ENCODE peak calls at places on chromosomes 12 and 14, in seven cellular contexts. S, R, E, Y, N, P and C are unnamed samples.
A peak's percentile ranks its signal among the peaks of the same experiment; 100 is the strongest.

GRCh38 chr12:50186667-50187066 is 19.5 kb upstream of the CERS5 start:
- DNase-seq in S (peak; percentile 54), R (no peak), E (no peak), Y (no peak), N (no peak), P (no peak), C (no peak)

GRCh38 chr12:130041983-130042812 is 120.1 kb upstream of the FZD10 start:
- DNase-seq in S (no peak), R (peak; percentile 68), E (no peak), Y (no peak), N (peak; percentile 64), P (peak; percentile 33), C (no peak)

GRCh38 chr14:88322505-88323085 is 474 bp downstream of the KCNK10 start:
- DNase-seq in S (no peak), R (no peak), E (no peak), Y (no peak), N (no peak), P (no peak), C (no peak)

GRCh38 chr12:89733579-89734201 is 25.1 kb upstream of the ATP2B1 start:
- DNase-seq in S (peak; percentile 90), R (no peak), E (no peak), Y (no peak), N (no peak), P (no peak), C (no peak)

GRCh38 chr14:104895786-104896642 is 28.7 kb upstream of the PLD4 start:
- DNase-seq in S (no peak), R (no peak), E (peak; percentile 29), Y (peak; percentile 70), N (no peak), P (peak; percentile 33), C (no peak)

GRCh38 chr12:129819391-129819790 is 84.4 kb downstream of the TMEM132D start:
- DNase-seq in S (no peak), R (no peak), E (no peak), Y (no peak), N (no peak), P (no peak), C (no peak)

GRCh38 chr14:55133416-55133815 is 4.4 kb downstream of the LGALS3 start:
- DNase-seq in S (peak; percentile 43), R (no peak), E (no peak), Y (no peak), N (peak; percentile 17), P (no peak), C (no peak)

GRCh38 chr14:81406863-81407262 is 6.7 kb upstream of the STON2 start:
- DNase-seq in S (peak; percentile 1), R (peak; percentile 67), E (no peak), Y (no peak), N (no peak), P (no peak), C (no peak)

GRCh38 chr14:47332099-47332498 is 343.3 kb downstream of the MDGA2 start:
- DNase-seq in S (no peak), R (no peak), E (no peak), Y (no peak), N (no peak), P (no peak), C (no peak)

GRCh38 chr14:47332939-47333338 is 342.5 kb downstream of the MDGA2 start:
- DNase-seq in S (no peak), R (no peak), E (no peak), Y (no peak), N (no peak), P (no peak), C (no peak)
- TF ChIP-seq CTCF in S (no peak), R (peak; percentile 11), E (no peak), Y (no peak), N (no peak), P (no peak), C (no peak)

GRCh38 chr12:45263587-45263986 is 47.7 kb downstream of the ANO6 start:
- DNase-seq in S (no peak), R (no peak), E (no peak), Y (no peak), N (no peak), P (no peak), C (no peak)
- H3K4me1 ChIP-seq in S (peaks cover 9% of the 10 kb centered on the region), R (no peaks in the 10 kb centered on the region), E (no peaks in the 10 kb centered on the region), Y (peaks cover 13% of the 10 kb centered on the region), N (no peaks in the 10 kb centered on the region), P (peaks cover 22% of the 10 kb centered on the region), C (peaks cover 43% of the 10 kb centered on the region)

DNA sequence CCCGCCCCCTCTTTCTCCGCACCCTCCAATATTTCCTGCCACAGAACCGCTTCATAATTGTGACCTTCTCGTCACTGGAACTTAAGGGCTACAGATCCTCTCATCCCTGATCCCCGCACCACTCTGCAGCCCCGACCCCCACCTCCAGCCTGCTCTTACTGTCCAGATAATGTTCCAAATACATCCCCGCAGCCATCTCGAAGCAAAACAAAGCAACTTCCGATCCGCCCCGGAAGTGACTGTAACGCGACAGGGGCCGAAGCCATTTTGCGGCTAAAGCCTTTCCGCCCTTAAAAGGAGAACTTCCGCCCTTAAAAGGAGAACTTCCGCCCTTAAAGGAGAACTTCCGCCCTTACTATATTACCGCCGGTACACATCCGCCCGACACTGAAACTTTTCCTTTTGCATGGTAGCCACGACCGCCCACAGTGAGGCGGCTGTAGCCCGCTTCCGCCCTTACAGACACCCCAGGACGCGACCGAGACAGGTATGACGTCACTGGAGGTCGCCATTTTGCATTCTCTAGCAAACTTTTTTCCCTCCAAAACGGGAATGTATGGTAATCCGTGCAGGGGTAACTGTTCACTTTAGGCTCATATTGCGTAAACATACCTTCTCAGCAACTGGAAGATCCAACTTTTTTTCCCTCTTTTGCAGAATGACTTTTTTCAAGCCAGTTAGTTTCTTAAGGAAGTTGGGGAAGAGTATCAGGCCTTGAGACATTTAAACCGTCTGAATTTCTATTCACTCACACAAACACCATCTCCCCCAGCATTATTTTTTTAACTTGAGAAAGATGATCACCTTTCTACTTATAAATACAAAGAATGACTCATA is at the start of gene ING4:
- DNase-seq in S (peak; percentile 99), R (peak; percentile 98), E (peak; percentile 97), Y (peak; percentile 98), N (peak; percentile 91), P (peak; percentile 96), C (peak; percentile 98)
- TF ChIP-seq POLR2A in S (peak; percentile 80), R (no peak), E (peak; percentile 6), Y (no peak), N (peak; percentile 72), P (peak; percentile 33), C (no peak)

GRCh38 chr12:78232756-78233155 is 402.1 kb downstream of the NAV3 start:
- DNase-seq in S (no peak), R (no peak), E (no peak), Y (no peak), N (no peak), P (no peak), C (no peak)

GRCh38 chr12:78224154-78224553 is 393.5 kb downstream of the NAV3 start:
- DNase-seq in S (no peak), R (no peak), E (no peak), Y (no peak), N (no peak), P (no peak), C (no peak)

GRCh38 chr12:78226763-78227162 is 396.1 kb downstream of the NAV3 start:
- DNase-seq in S (no peak), R (no peak), E (no peak), Y (no peak), N (no peak), P (no peak), C (no peak)

DNA sequence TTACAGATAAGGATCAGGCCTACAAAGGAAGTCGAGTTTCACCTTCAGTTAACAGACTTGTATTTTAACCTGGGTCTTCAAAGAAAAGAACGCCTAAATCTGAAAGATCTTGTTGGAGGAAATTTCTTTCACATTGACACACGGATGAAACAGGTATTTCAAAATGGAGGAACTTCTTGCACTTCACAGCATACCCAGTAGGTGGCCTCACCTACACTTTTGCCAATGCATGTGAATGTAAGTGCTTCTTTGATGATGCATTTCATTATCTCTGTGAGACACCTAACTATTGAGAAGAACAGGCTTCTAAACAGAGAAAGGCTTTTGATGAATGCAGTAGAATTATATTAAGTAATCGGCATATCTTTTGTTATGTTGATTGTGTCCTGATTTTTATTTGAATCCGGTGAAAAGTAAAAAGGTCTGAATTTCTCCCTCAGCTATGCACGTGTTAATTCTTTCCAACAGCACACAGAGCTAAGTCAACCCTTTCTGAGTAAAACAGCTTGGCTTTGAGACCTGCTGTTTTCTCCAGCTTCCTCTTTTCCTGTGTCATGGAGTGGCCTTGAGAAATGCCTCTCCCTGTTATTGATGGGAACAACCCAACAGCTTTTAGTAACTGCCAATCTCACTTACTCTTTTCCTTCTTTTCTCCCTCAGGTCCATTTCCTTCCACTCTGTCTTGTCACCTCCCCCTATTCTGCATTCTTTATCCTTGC is 399.0 kb downstream of the NAV3 start:
- DNase-seq in S (peak; percentile 52), R (no peak), E (no peak), Y (no peak), N (peak; percentile 16), P (peak; percentile 20), C (no peak)
- TF ChIP-seq CTCF in S (peak; percentile 59), R (peak; percentile 74), E (no peak), Y (no peak), N (peak; percentile 44), P (peak; percentile 53), C (no peak)

GRCh38 chr14:103333754-103334643 is at the start of gene EIF5:
- DNase-seq in S (peak; percentile 98), R (peak; percentile 99), E (peak; percentile 99), Y (peak; percentile 99), N (peak; percentile 91), P (peak; percentile 100), C (peak; percentile 99)
- H3K4me1 ChIP-seq in S (peaks cover 3% of the 10 kb centered on the region), R (no peaks in the 10 kb centered on the region), E (peaks cover 11% of the 10 kb centered on the region), Y (peaks cover 13% of the 10 kb centered on the region), N (peaks cover 21% of the 10 kb centered on the region), P (peaks cover 6% of the 10 kb centered on the region), C (peaks cover 13% of the 10 kb centered on the region)

GRCh38 chr12:52522346-52523011 is 2.3 kb upstream of the KRT5 start:
- DNase-seq in S (no peak), R (no peak), E (no peak), Y (no peak), N (no peak), P (no peak), C (no peak)
- TF ChIP-seq POLR2A in S (no peak), R (no peak), E (no peak), Y (no peak), N (no peak), P (no peak), C (no peak)

GRCh38 chr14:69937367-69937777 is 58.2 kb downstream of the SMOC1 start:
- DNase-seq in S (no peak), R (peak; percentile 77), E (no peak), Y (no peak), N (no peak), P (no peak), C (no peak)
- TF ChIP-seq CTCF in S (no peak), R (no peak), E (no peak), Y (no peak), N (no peak), P (no peak), C (no peak)

DNA sequence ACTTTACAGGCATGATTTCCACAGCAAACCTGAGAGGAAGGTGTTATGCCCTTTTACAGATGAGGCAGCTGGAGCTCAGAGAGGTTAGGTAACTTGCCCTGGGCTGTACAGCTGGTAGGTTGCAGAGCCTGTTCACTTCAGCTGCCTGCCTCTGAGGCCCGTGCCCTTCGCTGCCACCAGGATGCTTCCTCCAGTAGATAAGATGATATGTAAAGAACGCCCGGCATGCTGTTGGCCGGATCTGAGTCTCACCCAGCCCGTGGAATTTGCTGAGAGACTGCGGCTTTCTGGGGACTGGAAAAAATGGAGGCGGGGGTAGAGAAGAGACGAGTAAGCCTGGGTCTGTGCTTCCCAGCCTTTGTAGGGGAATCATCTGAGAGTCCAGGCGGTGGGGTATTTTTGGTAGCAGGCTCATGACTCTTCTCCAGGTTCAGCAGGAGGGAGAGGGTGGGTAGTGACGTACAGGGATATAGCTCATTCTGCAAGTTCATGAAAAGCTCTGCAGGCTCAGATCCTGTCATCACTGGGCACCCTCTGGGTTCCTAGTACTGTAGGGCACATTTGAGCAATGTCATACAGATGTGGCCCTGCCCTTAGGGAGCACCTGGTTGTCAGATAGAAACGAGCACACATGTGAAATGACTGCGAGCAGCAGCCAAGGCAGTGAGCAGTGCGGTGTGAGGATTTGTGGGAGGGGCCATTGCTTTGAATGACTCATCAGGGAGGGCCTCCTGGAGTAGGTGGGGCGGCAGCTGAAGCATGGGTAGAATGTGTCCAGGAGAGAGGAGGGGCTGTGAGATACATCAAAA is 159.4 kb downstream of the TSPAN9 start:
- DNase-seq in S (peak; percentile 72), R (no peak), E (peak; percentile 51), Y (no peak), N (peak; percentile 57), P (no peak), C (peak; percentile 76)
- H3K4me1 ChIP-seq in S (peaks cover 11% of the 10 kb centered on the region), R (no peaks in the 10 kb centered on the region), E (no peaks in the 10 kb centered on the region), Y (no peaks in the 10 kb centered on the region), N (no peaks in the 10 kb centered on the region), P (peaks cover 3% of the 10 kb centered on the region), C (peaks cover 81% of the 10 kb centered on the region)